ENCODE peak calls at places on chromosomes 1 and 21, in four cellular contexts. U is suprapubic skin, P is transverse colon, V is psoas muscle. J is an unnamed sample.

GRCh38 chr1:154607084-154607747 is 770 bp downstream of the ADAR start:
- DNase-seq in U (no peak), P (peak), V (no peak), J (no peak)

GRCh38 chr1:15714438-15715136 is 21.5 kb upstream of the SLC25A34 start:
- DNase-seq in U (no peak), P (no peak), V (no peak), J (no peak)

GRCh38 chr1:182163821-182164223 is 102.3 kb upstream of the ZNF648 start:
- DNase-seq in U (peak), P (peak), V (peak), J (no peak)

GRCh38 chr1:224641030-224641429 is 24.9 kb downstream of the CNIH3 start:
- DNase-seq in U (no peak), P (peak), V (no peak), J (no peak)

GRCh38 chr1:35885961-35886558 is 3.1 kb downstream of the AGO1 start:
- DNase-seq in U (no peak), P (no peak), V (no peak), J (no peak)

GRCh38 chr1:175572932-175573871 is 170.2 kb downstream of the TNR start:
- DNase-seq in U (no peak), P (peak), V (no peak), J (no peak)

GRCh38 chr1:100866041-100866900 is 28.4 kb downstream of the EXTL2 start:
- DNase-seq in U (no peak), P (no peak), V (no peak), J (no peak)

GRCh38 chr1:94325379-94326302 is 88.3 kb upstream of the ARHGAP29 start:
- DNase-seq in U (no peak), P (no peak), V (no peak), J (peak)

GRCh38 chr21:14116080-14116481 is 94.7 kb downstream of the LIPI start:
- DNase-seq in U (no peak), P (no peak), V (no peak), J (no peak)

GRCh38 chr1:72435025-72435424 is 152.7 kb upstream of the NEGR1 start:
- DNase-seq in U (no peak), P (no peak), V (no peak), J (no peak)

GRCh38 chr1:1989102-1989542 is 14.5 kb downstream of the CFAP74 start:
- DNase-seq in U (no peak), P (no peak), V (peak), J (no peak)

GRCh38 chr1:154497026-154497806 is 4.8 kb upstream of the TDRD10 start:
- DNase-seq in U (no peak), P (no peak), V (no peak), J (no peak)

GRCh38 chr1:239125888-239126287 is 260.5 kb upstream of the CHRM3 start:
- DNase-seq in U (no peak), P (no peak), V (no peak), J (no peak)

GRCh38 chr1:171940373-171940772 is 99.1 kb downstream of the DNM3 start:
- DNase-seq in U (no peak), P (no peak), V (no peak), J (no peak)

GRCh38 chr1:23810818-23811420 is 10.4 kb upstream of the GALE start:
- DNase-seq in U (no peak), P (peak), V (no peak), J (no peak)

GRCh38 chr1:230104395-230105244 is 37.6 kb downstream of the GALNT2 start:
- DNase-seq in U (peak), P (peak), V (peak), J (peak)

GRCh38 chr1:151327903-151328674 is 873 bp upstream of the PI4KB start:
- DNase-seq in U (no peak), P (peak), V (peak), J (no peak)

GRCh38 chr1:175126347-175126746 is 58.7 kb downstream of the TNN start:
- DNase-seq in U (no peak), P (no peak), V (no peak), J (no peak)

GRCh38 chr1:68101829-68102228 is 51.4 kb upstream of the DIRAS3 start:
- DNase-seq in U (no peak), P (peak), V (no peak), J (no peak)

GRCh38 chr1:67479146-67479891 is 49.1 kb upstream of the SERBP1 start:
- DNase-seq in U (no peak), P (no peak), V (peak), J (peak)

GRCh38 chr1:226632922-226633351 is 84.4 kb downstream of the STUM start:
- DNase-seq in U (peak), P (no peak), V (no peak), J (no peak)

GRCh38 chr21:39125752-39126485 is 57.3 kb downstream of the PSMG1 start:
- DNase-seq in U (no peak), P (peak), V (no peak), J (peak)

GRCh38 chr1:148292915-148293314 is 140.8 kb upstream of the NBPF11 start:
- DNase-seq in U (no peak), P (no peak), V (no peak), J (no peak)

GRCh38 chr1:152013664-152014237 is 20.1 kb upstream of the S100A10 start:
- DNase-seq in U (no peak), P (peak), V (no peak), J (no peak)

GRCh38 chr1:234396871-234397270 is 23.6 kb downstream of the COA6 start:
- DNase-seq in U (no peak), P (no peak), V (no peak), J (no peak)

GRCh38 chr1:161749509-161750407 is at the start of gene DUSP12:
- DNase-seq in U (peak), P (peak), V (peak), J (peak)

GRCh38 chr21:46255166-46255565 is 26.6 kb upstream of the LSS start:
- DNase-seq in U (no peak), P (no peak), V (no peak), J (no peak)

GRCh38 chr21:46255758-46256337 is 27.3 kb upstream of the LSS start:
- DNase-seq in U (no peak), P (no peak), V (no peak), J (no peak)

GRCh38 chr21:46253610-46254124 is 25.1 kb upstream of the LSS start:
- DNase-seq in U (no peak), P (no peak), V (no peak), J (no peak)

GRCh38 chr21:46254208-46254975 is 25.8 kb upstream of the LSS start:
- DNase-seq in U (no peak), P (no peak), V (no peak), J (no peak)

GRCh38 chr21:46256501-46256994 is 28.0 kb upstream of the LSS start:
- DNase-seq in U (no peak), P (no peak), V (no peak), J (no peak)
- TF ChIP-seq CTCF in U (no peak), P (no peak), V (no peak), J (no peak)

DNA sequence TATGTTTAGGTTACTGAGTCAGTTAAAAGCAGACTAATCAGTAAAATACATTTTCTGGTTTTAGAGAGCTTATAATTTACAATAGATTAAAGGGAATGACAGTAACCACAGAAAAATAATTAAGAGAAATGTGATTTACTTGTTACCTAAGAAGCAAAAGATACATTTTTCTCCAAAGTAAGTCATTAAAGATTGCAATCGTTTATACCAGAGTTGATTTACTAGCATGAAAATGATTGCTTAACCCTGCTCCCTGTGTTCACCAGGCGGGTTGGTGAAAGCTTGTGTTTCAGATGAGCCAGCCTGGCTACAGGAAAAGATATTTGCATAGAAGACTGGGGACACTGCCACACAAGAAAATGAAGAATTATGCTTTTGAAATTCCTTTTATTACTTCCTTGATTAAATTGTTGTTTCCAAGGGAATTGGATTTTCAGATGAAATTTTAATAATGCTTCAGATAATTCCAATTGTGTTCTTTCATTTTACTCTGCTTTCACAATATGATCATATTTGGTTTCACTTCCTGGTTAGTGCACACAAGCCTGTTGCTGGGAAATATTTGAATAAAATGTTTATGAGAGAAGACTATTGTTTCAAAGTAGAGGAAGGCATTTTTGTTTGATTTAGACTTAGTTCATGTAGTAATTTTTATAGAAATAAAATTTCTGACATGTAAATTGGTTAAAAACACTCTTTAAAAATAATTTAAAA is 28.0 kb downstream of the LRRC8B start:
- DNase-seq in U (no peak), P (peak), V (no peak), J (peak)
- H3K4me3 ChIP-seq in U (peak), P (peak), V (peak), J (peak)

DNA sequence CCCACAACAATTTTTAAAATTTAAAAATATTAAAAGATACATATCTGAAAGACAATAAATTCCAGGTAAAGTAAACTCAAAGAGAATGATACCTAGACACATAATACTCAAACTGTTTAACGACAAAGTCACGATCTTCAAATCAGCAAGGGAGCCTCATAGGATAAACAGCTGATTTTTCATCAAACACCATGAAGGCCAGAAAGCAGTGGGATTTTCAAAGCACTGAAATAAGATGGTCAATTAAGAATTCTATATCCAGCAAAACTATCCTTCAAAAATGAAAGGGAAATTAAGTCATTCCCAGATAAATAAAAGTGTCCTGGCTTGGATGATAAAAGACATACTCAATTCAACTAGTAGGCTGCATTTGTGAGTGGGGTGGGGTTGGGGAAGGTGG is 100.5 kb downstream of the TIAM1 start:
- DNase-seq in U (no peak), P (no peak), V (no peak), J (no peak)
- TF ChIP-seq CTCF in U (no peak), P (no peak), V (no peak), J (no peak)

DNA sequence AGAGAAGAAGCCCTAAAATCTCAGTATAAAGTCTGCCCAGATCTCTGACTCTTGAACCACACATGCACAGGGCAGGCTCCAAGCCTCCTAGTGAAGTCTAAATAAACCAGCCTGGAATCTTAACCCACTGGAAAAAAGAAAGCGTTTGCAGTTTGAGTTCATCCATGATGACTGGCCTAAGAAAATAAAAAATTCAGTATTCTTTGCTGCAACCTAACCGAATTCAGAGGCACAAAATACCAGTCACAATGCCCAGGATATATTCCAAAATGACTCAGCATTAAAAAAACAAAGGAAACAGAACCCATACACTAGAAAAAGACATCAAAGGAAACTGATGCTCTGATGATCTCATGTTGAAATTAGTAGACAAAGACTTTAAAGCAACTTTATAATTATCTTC is 269.2 kb downstream of the SDCCAG8 start:
- DNase-seq in U (no peak), P (no peak), V (no peak), J (no peak)
- H3K4me3 ChIP-seq in U (no peak), P (no peak), V (no peak), J (no peak)

J was measured in LNCaP clone FGC.